ENCODE peak calls at places on chromosome 14, in four cellular contexts. Y is mucosa of descending colon, L is A673, Q is MM.1S. R is an unnamed sample.

GRCh38 chr14:82720931-82721330 is 1187.3 kb upstream of the SEL1L start:
- DNase-seq in Y (no peak), L (no peak), Q (peak; percentile 20), R (no peak)

GRCh38 chr14:101184104-101184455 is 280.6 kb upstream of the RTL1 start:
- DNase-seq in Y (no peak), L (no peak), Q (no peak), R (no peak)

GRCh38 chr14:54579606-54580005 is 12.7 kb downstream of the SAMD4A start:
- DNase-seq in Y (peak; percentile 8), L (peak; percentile 45), Q (no peak), R (no peak)

GRCh38 chr14:70213721-70214282 is 25.1 kb upstream of the SLC8A3 start:
- DNase-seq in Y (no peak), L (no peak), Q (no peak), R (no peak)

GRCh38 chr14:88749139-88749538 is 43.6 kb downstream of the EML5 start:
- DNase-seq in Y (no peak), L (no peak), Q (no peak), R (no peak)

GRCh38 chr14:61690039-61690438 is 5.3 kb upstream of the HIF1A start:
- DNase-seq in Y (no peak), L (no peak), Q (no peak), R (no peak)

GRCh38 chr14:61213116-61213720 is 67.9 kb downstream of the TMEM30B start:
- DNase-seq in Y (no peak), L (peak; percentile 73), Q (no peak), R (no peak)

GRCh38 chr14:100384819-100385813 is 62.0 kb downstream of the SLC25A47 start:
- DNase-seq in Y (no peak), L (peak; percentile 80), Q (no peak), R (no peak)

GRCh38 chr14:90508536-90509254 is 111.9 kb downstream of the CALM1 start:
- DNase-seq in Y (peak; percentile 81), L (no peak), Q (no peak), R (no peak)

GRCh38 chr14:61568572-61569011 is 126.7 kb upstream of the HIF1A start:
- DNase-seq in Y (peak; percentile 61), L (no peak), Q (peak; percentile 42), R (no peak)

GRCh38 chr14:69708049-69708448 is 58.9 kb upstream of the SRSF5 start:
- DNase-seq in Y (no peak), L (no peak), Q (no peak), R (no peak)

GRCh38 chr14:98140862-98141261 is 1131.1 kb downstream of the BCL11B start:
- DNase-seq in Y (no peak), L (no peak), Q (no peak), R (no peak)

GRCh38 chr14:98144964-98145363 is 1127.0 kb downstream of the BCL11B start:
- DNase-seq in Y (no peak), L (no peak), Q (no peak), R (no peak)

GRCh38 chr14:98143566-98143965 is 1128.4 kb downstream of the BCL11B start:
- DNase-seq in Y (no peak), L (no peak), Q (no peak), R (no peak)

DNA sequence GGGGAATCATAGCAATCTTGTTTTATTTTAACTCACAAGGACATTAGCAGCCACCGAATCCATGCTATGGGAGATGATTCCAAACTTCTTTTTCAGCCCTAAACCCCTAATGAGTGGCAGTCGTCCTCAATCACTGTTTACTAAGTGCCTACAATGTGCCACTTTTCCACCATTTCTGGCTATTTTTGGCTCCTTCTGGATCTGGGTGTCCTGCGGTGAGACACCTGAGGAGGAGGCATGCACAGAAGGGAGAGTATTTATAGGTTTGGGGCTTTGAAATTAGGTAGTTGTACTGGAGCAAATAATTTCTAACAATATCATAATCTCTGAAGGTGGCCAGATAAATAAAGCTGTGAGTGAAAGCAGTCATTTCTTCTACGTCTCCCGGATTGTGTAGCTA is 1125.6 kb downstream of the BCL11B start:
- DNase-seq in Y (no peak), L (no peak), Q (no peak), R (no peak)
- TF ChIP-seq CTCF in Y (no peak), L (no peak), Q (no peak), R (no peak)

GRCh38 chr14:46661728-46662127 is 10.1 kb upstream of the RPL10L start:
- DNase-seq in Y (peak; percentile 26), L (peak; percentile 7), Q (no peak), R (no peak)
- TF ChIP-seq CTCF in Y (no peak), L (peak; percentile 35), Q (no peak), R (peak; percentile 51)

DNA sequence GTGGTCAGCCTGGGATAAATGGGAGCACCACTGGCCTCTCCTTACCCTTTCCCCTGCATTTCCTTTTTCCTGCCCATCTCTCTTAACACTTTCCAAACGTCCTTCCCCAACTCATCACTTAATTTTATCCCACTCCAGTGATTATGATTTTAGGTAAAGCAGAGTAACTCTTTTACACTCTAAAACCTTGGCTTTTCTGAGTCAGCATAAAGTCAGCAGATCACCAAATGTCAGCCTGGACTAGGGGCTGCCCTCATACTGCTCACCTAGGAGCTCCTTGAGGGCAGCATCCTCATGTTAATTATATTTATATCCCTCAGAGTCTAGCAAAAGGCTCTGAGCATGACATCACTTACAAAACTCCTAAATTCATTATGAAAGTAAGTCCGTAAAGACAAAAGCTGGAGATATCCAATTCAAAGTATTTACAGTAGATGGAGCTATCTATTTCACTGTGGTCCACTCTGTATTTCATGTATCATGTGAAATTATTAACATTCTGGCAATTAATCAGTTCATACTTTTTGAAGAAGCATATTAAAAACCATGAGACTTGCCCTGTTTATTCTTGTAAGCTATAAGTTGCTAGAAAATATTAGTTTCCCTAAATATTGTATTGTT is 17.0 kb upstream of the DICER1 start:
- DNase-seq in Y (no peak), L (no peak), Q (no peak), R (no peak)
- TF ChIP-seq CTCF in Y (no peak), L (peak; percentile 39), Q (no peak), R (no peak)

DNA sequence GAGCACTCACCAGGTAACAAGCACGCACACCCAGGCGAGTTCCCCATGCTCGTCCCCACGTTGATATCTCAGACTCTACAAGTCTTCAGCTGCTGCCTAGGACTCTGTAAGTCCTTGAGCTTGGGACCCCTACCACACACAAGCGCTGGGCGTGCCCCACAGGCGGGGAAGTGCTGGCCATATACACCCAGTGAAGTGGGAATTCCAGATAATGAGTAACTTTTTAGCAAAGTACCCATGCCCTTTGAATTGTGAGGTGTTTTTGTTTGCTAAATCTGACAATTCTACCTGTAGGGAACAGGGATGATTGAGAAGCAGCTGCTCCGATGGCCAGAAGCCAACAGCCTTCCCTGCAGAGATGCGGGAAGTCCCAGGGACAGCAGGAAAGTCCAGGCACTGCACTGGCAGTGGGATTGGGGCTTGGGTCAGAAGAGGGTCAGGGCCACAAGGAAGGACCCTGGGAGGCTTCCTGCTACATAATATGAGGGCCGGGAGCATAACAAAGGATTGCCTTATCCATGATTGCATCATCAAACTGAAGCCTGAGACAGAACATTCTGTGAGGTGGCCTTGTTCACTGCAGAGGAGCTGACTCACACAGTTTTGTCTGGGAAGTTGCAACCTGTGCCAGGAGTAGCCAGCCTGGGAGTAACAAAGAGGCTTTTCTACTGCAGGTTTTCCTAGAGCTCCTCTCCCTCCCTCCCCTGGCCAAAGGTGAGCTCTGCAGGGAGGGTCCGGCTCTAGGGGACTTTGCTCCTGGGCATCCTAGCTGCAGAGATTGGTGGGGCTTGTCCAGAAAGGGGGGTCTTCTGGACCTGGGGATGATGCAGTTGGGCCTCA is 13.2 kb upstream of the SERPINA3 start:
- DNase-seq in Y (peak; percentile 41), L (peak; percentile 39), Q (no peak), R (peak; percentile 98)
- TF ChIP-seq CTCF in Y (no peak), L (no peak), Q (no peak), R (peak; percentile 43)

GRCh38 chr14:91892918-91893527 is 25.7 kb upstream of the TC2N start:
- DNase-seq in Y (peak; percentile 35), L (peak; percentile 39), Q (no peak), R (no peak)
- TF ChIP-seq CTCF in Y (no peak), L (peak; percentile 73), Q (peak; percentile 32), R (peak; percentile 68)

DNA sequence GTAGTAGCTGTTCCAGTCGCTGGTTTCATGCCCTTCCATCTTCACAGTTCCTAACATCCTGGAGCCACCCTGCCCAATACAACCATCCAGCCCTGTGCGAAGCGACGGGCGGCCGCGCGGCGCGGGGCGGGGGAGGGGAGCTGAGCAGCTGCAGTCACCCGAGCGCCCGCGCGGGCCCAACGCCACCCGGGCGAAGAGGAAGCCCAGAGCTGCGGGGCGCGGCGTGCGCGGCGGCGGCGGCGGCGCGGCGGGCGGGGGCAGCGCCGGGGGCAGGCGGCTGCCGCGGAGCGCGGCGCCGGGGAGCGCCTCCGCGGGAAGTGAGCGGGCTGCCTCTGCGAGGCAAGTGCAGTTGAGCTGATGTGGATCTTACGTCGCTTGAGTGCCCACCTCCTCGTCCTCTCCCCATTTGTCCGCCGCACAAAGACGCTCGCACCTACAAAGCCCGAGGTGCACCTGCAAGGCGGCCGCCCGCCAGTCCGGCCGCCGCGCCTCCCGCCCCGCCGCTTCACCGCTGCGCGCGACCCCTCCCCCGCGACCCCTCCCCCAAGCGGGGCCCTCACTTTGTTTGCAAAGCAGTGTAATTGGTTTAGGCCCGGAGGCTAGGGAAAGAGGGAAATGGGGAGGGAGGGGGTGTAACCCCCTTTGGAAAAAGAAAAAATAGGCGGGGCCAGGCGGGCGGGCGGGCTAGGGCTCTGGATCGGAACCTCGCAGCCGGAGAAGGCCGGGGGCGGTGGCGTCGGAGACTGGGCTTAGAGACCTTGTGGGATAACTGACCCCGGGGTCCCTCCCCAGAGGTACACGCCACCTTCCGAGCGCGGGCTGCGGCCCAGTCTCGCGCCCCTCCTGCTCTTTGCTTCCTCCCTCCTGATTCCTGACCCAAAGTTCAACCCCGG is at the start of the genes FOXA1 and TTC6:
- DNase-seq in Y (peak; percentile 74), L (peak; percentile 66), Q (peak; percentile 50), R (no peak)
- TF ChIP-seq CTCF in Y (no peak), L (no peak), Q (no peak), R (no peak)

R was measured in kidney epithelial cell.